ENCODE peak calls at places on chromosomes 12 and 14, in eight cellular contexts. R, C, Q, D, Z, J, X and B are unnamed samples.

GRCh38 chr14:53409289-53409688 is 256.2 kb upstream of the DDHD1 start:
- DNase-seq in R (no peak), C (no peak), Q (no peak), D (no peak), Z (no peak), J (no peak), X (no peak), B (no peak)

GRCh38 chr12:88298761-88299242 is 156.7 kb downstream of the TMTC3 start:
- DNase-seq in R (no peak), C (no peak), Q (peak; percentile 95), D (no peak), Z (peak; percentile 59), J (no peak), X (peak; percentile 79), B (peak; percentile 45)

GRCh38 chr12:55996201-55996714 is 818 bp upstream of the SUOX start:
- DNase-seq in R (peak; percentile 61), C (peak; percentile 52), Q (peak; percentile 39), D (peak; percentile 73), Z (peak; percentile 76), J (peak; percentile 49), X (peak; percentile 84), B (peak; percentile 48)

GRCh38 chr12:77995436-77996167 is 164.9 kb downstream of the NAV3 start:
- DNase-seq in R (no peak), C (no peak), Q (peak; percentile 90), D (no peak), Z (no peak), J (no peak), X (peak; percentile 47), B (peak; percentile 42)

GRCh38 chr14:92890830-92891598 is 31.9 kb upstream of the CHGA start:
- DNase-seq in R (no peak), C (no peak), Q (peak; percentile 29), D (peak; percentile 98), Z (peak; percentile 20), J (peak; percentile 14), X (peak; percentile 60), B (no peak)

GRCh38 chr14:80387563-80387981 is 176.3 kb upstream of the DIO2 start:
- DNase-seq in R (no peak), C (no peak), Q (no peak), D (no peak), Z (no peak), J (no peak), X (no peak), B (no peak)

GRCh38 chr14:104360522-104360921 is 219.0 kb upstream of the C14orf180 start:
- DNase-seq in R (no peak), C (no peak), Q (no peak), D (no peak), Z (no peak), J (peak; percentile 3), X (no peak), B (no peak)

GRCh38 chr12:107655281-107656065 is 30.1 kb upstream of the PWP1 start:
- DNase-seq in R (no peak), C (no peak), Q (no peak), D (no peak), Z (no peak), J (no peak), X (no peak), B (no peak)